ENCODE peak calls at places on chromosome 17, in five cellular contexts. E is AG08395, R is T-helper 9 cell, W is adrenal gland, D is Daoy. G is an unnamed sample.

GRCh38 chr17:60230358-60230757 is 80.6 kb downstream of the CA4 start:
- DNase-seq in E (peak), D (no peak), R (no peak), W (no peak), G (no peak)

GRCh38 chr17:6667516-6667915 is 16.0 kb downstream of the C17orf100 start:
- DNase-seq in E (no peak), D (no peak), R (no peak), W (no peak), G (no peak)

GRCh38 chr17:66667491-66668030 is 167.4 kb upstream of the CACNG5 start:
- DNase-seq in D (no peak), W (no peak), E (no peak), R (peak), G (peak)

GRCh38 chr17:917391-917811 is 62.2 kb downstream of the NXN start:
- DNase-seq in E (peak), W (no peak), R (no peak), D (no peak), G (no peak)

GRCh38 chr17:61519754-61520440 is 67.7 kb downstream of the TBX4 start:
- DNase-seq in W (no peak), R (no peak), E (no peak), D (no peak), G (no peak)

GRCh38 chr17:82647593-82648164 is 565 bp downstream of the WDR45B start:
- DNase-seq in D (peak), W (peak), E (peak), R (peak), G (peak)

GRCh38 chr17:16910341-16910740 is 61.6 kb downstream of the TNFRSF13B start:
- DNase-seq in E (no peak), D (no peak), R (no peak), W (no peak), G (no peak)

GRCh38 chr17:1906622-1907021 is 76.8 kb downstream of the RPA1 start:
- DNase-seq in E (no peak), D (no peak), W (no peak), R (no peak), G (no peak)

GRCh38 chr17:36183811-36184765 is 7.7 kb upstream of the TBC1D3B start:
- DNase-seq in W (no peak), D (no peak), E (no peak), R (no peak), G (no peak)

G was measured in effector memory CD8-positive, alpha-beta T cell.